ENCODE peak calls at places on chromosomes 1 and 21, in five cellular contexts. A is GF-D8, O is NCI-H1105 treated with DMSO at 0.1 percent for 48 hours, G is pons, I is EH. U is an unnamed sample.

GRCh38 chr1:18149113-18149641 is 41.6 kb downstream of the IGSF21 start:
- DNase-seq in O (peak), A (no peak), G (no peak), I (no peak), U (peak)

GRCh38 chr21:42833439-42833815 is 45.9 kb downstream of the WDR4 start:
- DNase-seq in O (peak), A (no peak), I (peak), G (peak), U (peak)

GRCh38 chr1:42992043-42992697 is 33.5 kb upstream of the SLC2A1 start:
- DNase-seq in G (no peak), I (peak), O (no peak), A (no peak), U (peak)

GRCh38 chr21:25913488-25913887 is 178.7 kb downstream of the GABPA start:
- DNase-seq in I (no peak), G (no peak), O (no peak), A (no peak), U (no peak)

GRCh38 chr1:14724234-14724633 is 125.7 kb downstream of the KAZN start:
- DNase-seq in I (no peak), G (no peak), O (no peak), A (no peak), U (no peak)

GRCh38 chr1:201731142-201731541 is 97.8 kb upstream of the IPO9 start:
- DNase-seq in O (no peak), G (peak), A (no peak), I (no peak), U (no peak)

GRCh38 chr1:167196185-167196584 is 24.5 kb upstream of the POU2F1 start:
- DNase-seq in O (no peak), G (no peak), A (no peak), I (peak), U (peak)

GRCh38 chr1:163258181-163258580 is 55.5 kb upstream of the RGS5 start:
- DNase-seq in A (no peak), I (peak), G (no peak), O (no peak), U (no peak)

GRCh38 chr1:6464514-6464836 is 1.5 kb downstream of the TNFRSF25 start:
- DNase-seq in G (no peak), A (no peak), O (peak), I (no peak), U (peak)

GRCh38 chr1:10068605-10069294 is 36.0 kb downstream of the UBE4B start:
- DNase-seq in O (no peak), I (no peak), A (no peak), G (no peak), U (no peak)

GRCh38 chr21:31974454-31974985 is 101.7 kb downstream of the HUNK start:
- DNase-seq in O (no peak), I (no peak), G (peak), A (no peak), U (no peak)

GRCh38 chr1:234505774-234506114 is 26.8 kb upstream of the TARBP1 start:
- DNase-seq in I (peak), A (peak), O (no peak), G (no peak), U (peak)

GRCh38 chr21:46413365-46413696 is 45.4 kb upstream of the DIP2A start:
- DNase-seq in I (no peak), A (no peak), G (no peak), O (no peak), U (no peak)

GRCh38 chr21:14403681-14404318 is 20.9 kb upstream of the HSPA13 start:
- DNase-seq in A (no peak), O (peak), G (peak), I (peak), U (peak)

GRCh38 chr1:199857103-199857502 is 170.4 kb upstream of the NR5A2 start:
- DNase-seq in G (no peak), I (peak), O (no peak), A (peak), U (no peak)

GRCh38 chr1:88484862-88485261 is 199.2 kb upstream of the PKN2 start:
- DNase-seq in I (no peak), G (no peak), O (no peak), A (no peak), U (no peak)

GRCh38 chr1:108593448-108593847 is 33.5 kb downstream of the EEIG2 start:
- DNase-seq in O (no peak), G (no peak), A (no peak), I (no peak), U (no peak)

GRCh38 chr1:78561856-78562255 is 58.4 kb upstream of the IFI44L start:
- DNase-seq in A (no peak), G (no peak), I (no peak), O (no peak), U (no peak)

GRCh38 chr1:202155478-202156021 is 4.9 kb downstream of the PTPN7 start:
- DNase-seq in I (peak), G (no peak), O (peak), A (peak), U (no peak)

GRCh38 chr1:171357179-171357578 is 43.2 kb downstream of the FMO4 start:
- DNase-seq in A (no peak), O (no peak), G (no peak), I (no peak), U (no peak)

GRCh38 chr1:25107643-25108010 is 124.7 kb downstream of the SYF2 start:
- DNase-seq in I (peak), O (no peak), A (no peak), G (no peak), U (no peak)

GRCh38 chr21:35120631-35121180 is 71.6 kb upstream of the RUNX1 start:
- DNase-seq in A (no peak), I (no peak), G (no peak), O (peak), U (no peak)

GRCh38 chr21:29649370-29649963 is 290.3 kb downstream of the GRIK1 start:
- DNase-seq in I (no peak), O (no peak), A (no peak), G (no peak), U (no peak)

GRCh38 chr1:108200627-108201106 is 524 bp upstream of the SLC25A24 start:
- DNase-seq in A (peak), G (peak), I (peak), O (peak), U (peak)

GRCh38 chr1:60228253-60228594 is 154.7 kb upstream of the C1orf87 start:
- DNase-seq in A (no peak), I (no peak), O (no peak), G (no peak), U (no peak)

GRCh38 chr1:24468605-24469004 is 34.0 kb upstream of the RCAN3 start:
- DNase-seq in O (peak), G (no peak), A (no peak), I (peak), U (no peak)

GRCh38 chr1:10679521-10680220 is 116.8 kb downstream of the CASZ1 start:
- DNase-seq in I (peak), A (no peak), O (peak), G (no peak), U (peak)

GRCh38 chr1:179586107-179586823 is 5.4 kb upstream of the TDRD5 start:
- DNase-seq in O (peak), I (peak), G (peak), A (no peak), U (peak)

GRCh38 chr21:29775462-29775861 is 164.3 kb downstream of the GRIK1 start:
- DNase-seq in A (no peak), O (no peak), G (no peak), I (no peak), U (no peak)

GRCh38 chr1:185144233-185144632 is 12.5 kb downstream of the TRMT1L start:
- DNase-seq in A (no peak), O (no peak), G (no peak), I (peak), U (no peak)

GRCh38 chr1:69551476-69552324 is 16.0 kb upstream of the LRRC7 start:
- DNase-seq in G (no peak), A (no peak), O (no peak), I (no peak), U (no peak)

GRCh38 chr1:81660286-81660685 is 140.4 kb upstream of the ADGRL2 start:
- DNase-seq in O (no peak), A (no peak), G (no peak), I (peak), U (no peak)

GRCh38 chr1:98422821-98423220 is 238.7 kb upstream of the SNX7 start:
- DNase-seq in O (no peak), A (no peak), G (no peak), I (peak), U (no peak)